ENCODE peak calls at places on chromosomes 12 and 14, in eight cellular contexts. Q, V, J, E, I, S, C and O are unnamed samples.

GRCh38 chr12:15597125-15597830 is 191.9 kb downstream of the EPS8 start:
- DNase-seq in Q (no peak), V (no peak), J (no peak), E (no peak), I (no peak), S (no peak), C (no peak), O (no peak)

GRCh38 chr12:89995870-89996269 is 287.2 kb upstream of the ATP2B1 start:
- DNase-seq in Q (no peak), V (no peak), J (no peak), E (no peak), I (no peak), S (no peak), C (no peak), O (no peak)

GRCh38 chr14:38197761-38198345 is 9.9 kb upstream of the SSTR1 start:
- DNase-seq in Q (no peak), V (no peak), J (no peak), E (no peak), I (no peak), S (no peak), C (no peak), O (no peak)

GRCh38 chr14:44490966-44491365 is 16.1 kb downstream of the FSCB start:
- DNase-seq in Q (no peak), V (no peak), J (no peak), E (no peak), I (no peak), S (no peak), C (no peak), O (no peak)

GRCh38 chr12:70365398-70365647 is 767 bp upstream of the KCNMB4 start:
- DNase-seq in Q (no peak), V (no peak), J (no peak), E (no peak), I (no peak), S (no peak), C (no peak), O (no peak)

GRCh38 chr12:64450711-64451486 is 1.0 kb upstream of the TBK1 start:
- DNase-seq in Q (no peak), V (peak), J (no peak), E (no peak), I (no peak), S (peak), C (no peak), O (no peak)

GRCh38 chr12:97142737-97143450 is 235.8 kb downstream of the NEDD1 start:
- DNase-seq in Q (no peak), V (no peak), J (no peak), E (no peak), I (no peak), S (no peak), C (no peak), O (no peak)

GRCh38 chr14:22781606-22782000 is 15.1 kb downstream of the OXA1L start:
- DNase-seq in Q (no peak), V (no peak), J (no peak), E (no peak), I (no peak), S (no peak), C (no peak), O (no peak)

GRCh38 chr12:1642513-1642912 is 13.5 kb downstream of the WNT5B start:
- DNase-seq in Q (no peak), V (peak), J (no peak), E (no peak), I (no peak), S (no peak), C (no peak), O (no peak)

GRCh38 chr12:52870361-52871290 is 21.8 kb upstream of the KRT78 start:
- DNase-seq in Q (no peak), V (peak), J (no peak), E (peak), I (peak), S (peak), C (peak), O (peak)

GRCh38 chr12:67069451-67070306 is 199.5 kb upstream of the CAND1 start:
- DNase-seq in Q (no peak), V (peak), J (no peak), E (peak), I (peak), S (peak), C (no peak), O (peak)

GRCh38 chr12:11762723-11763326 is 113.4 kb downstream of the ETV6 start:
- DNase-seq in Q (no peak), V (no peak), J (no peak), E (no peak), I (no peak), S (no peak), C (no peak), O (no peak)

GRCh38 chr14:76771432-76771980 is 10.2 kb downstream of the VASH1 start:
- DNase-seq in Q (peak), V (no peak), J (peak), E (no peak), I (no peak), S (peak), C (no peak), O (no peak)

GRCh38 chr14:50335989-50336391 is 23.9 kb downstream of the DMAC2L start:
- DNase-seq in Q (no peak), V (no peak), J (no peak), E (no peak), I (no peak), S (no peak), C (no peak), O (no peak)

GRCh38 chr14:103329421-103330347 is 4.4 kb upstream of the EIF5 start:
- DNase-seq in Q (no peak), V (peak), J (no peak), E (peak), I (peak), S (no peak), C (peak), O (peak)

GRCh38 chr12:51705450-51705849 is 114.4 kb downstream of the SCN8A start:
- DNase-seq in Q (no peak), V (no peak), J (no peak), E (no peak), I (no peak), S (no peak), C (no peak), O (no peak)

GRCh38 chr14:92600318-92601053 is 86.9 kb downstream of the RIN3 start:
- DNase-seq in Q (no peak), V (no peak), J (no peak), E (no peak), I (no peak), S (no peak), C (peak), O (no peak)

GRCh38 chr12:88855301-88855700 is 275.0 kb upstream of the KITLG start:
- DNase-seq in Q (no peak), V (no peak), J (no peak), E (no peak), I (no peak), S (no peak), C (no peak), O (no peak)

GRCh38 chr12:132094269-132094891 is 49.7 kb downstream of the DDX51 start:
- DNase-seq in Q (peak), V (no peak), J (no peak), E (no peak), I (no peak), S (no peak), C (no peak), O (no peak)

GRCh38 chr12:112985655-112986290 is 7.5 kb downstream of the OAS2 start:
- DNase-seq in Q (no peak), V (no peak), J (no peak), E (no peak), I (no peak), S (no peak), C (no peak), O (no peak)

DNA sequence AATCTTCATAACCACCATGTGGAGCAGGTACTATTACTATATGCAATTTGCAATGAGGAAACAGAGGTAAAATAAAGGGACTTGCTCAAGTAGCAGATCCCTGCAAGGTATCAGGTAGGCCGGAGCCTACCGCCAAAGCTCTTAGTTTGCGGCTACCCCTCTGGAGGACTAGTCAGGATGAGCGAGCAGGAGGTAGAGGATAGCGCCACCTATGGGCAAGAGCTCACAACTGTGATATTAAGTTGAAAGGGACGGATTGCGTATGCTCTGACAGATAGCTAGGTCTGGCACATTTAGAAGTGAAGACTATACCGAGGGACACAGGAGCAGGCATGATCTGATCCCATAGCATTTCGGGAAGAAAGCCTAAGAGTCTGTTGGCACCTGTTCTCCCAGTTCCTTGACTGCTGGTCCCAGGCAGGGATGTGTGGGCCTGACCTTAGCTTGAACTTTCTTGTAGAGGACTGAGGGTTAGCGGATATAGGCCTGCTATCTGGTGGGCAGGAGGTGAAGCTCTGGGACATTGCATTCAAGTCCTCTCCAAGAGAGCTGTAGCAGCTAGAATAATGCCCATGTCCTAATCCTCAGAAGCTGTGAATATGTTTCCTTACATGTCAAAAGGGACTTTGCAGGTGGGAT is 48.0 kb downstream of the SLC17A8 start:
- DNase-seq in Q (no peak), V (peak), J (no peak), E (peak), I (peak), S (peak), C (no peak), O (peak)
- TF ChIP-seq CTCF in Q (no peak), V (peak), J (no peak), E (no peak), I (peak), S (no peak), C (peak), O (no peak)

GRCh38 chr14:55532645-55533309 is 47.2 kb upstream of the KTN1 start:
- DNase-seq in Q (no peak), V (peak), J (no peak), E (no peak), I (no peak), S (no peak), C (no peak), O (no peak)
- TF ChIP-seq CTCF in Q (no peak), V (no peak), J (no peak), E (no peak), I (no peak), S (no peak), C (no peak), O (no peak)

DNA sequence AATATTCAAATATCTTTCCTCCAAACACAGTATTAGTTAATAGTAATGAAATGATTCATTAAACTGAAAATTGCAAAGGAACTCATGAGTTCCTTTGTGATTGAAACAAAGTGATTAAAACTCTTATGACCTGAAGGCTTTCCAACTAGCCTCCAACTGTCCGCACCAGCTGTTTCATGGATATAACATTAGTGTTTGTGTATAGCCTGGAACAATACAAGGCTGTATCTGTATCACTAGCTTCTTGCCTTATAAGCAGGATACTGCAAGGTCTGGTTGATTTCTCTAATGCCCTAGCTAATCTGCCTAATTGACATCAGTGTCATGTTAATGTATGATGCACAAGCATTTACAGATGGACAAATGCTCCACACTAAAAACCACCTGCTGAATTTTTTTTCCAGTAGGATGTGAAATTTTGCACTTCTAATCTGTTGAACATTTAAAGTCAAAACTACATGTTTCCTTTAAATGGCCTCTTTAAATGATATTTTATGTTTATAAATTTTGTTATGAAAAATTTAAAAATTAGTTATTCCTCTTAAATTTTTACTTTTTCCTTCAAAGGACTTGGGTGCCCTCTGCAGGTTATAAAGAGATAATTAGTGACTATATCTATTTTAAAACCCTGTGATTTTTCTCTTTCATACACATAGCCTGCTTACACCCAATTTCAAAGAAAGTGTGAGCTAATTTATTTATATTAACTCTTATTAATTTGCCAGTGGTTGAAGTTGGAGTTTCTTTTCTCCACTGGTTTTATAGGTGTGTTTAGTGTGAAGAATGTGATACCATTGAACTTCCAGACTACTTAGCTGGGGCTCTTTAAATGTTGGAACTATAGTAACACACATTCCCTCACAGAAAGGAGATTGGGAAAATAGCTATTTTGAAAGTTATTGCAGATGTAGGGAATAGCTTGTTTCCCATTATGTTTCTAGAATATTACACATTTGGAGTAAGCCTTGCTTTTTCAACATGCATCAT is 25.4 kb downstream of the AP5M1 start:
- DNase-seq in Q (no peak), V (peak), J (no peak), E (no peak), I (no peak), S (no peak), C (no peak), O (no peak)
- TF ChIP-seq CTCF in Q (no peak), V (peak), J (peak), E (no peak), I (peak), S (no peak), C (peak), O (peak)

DNA sequence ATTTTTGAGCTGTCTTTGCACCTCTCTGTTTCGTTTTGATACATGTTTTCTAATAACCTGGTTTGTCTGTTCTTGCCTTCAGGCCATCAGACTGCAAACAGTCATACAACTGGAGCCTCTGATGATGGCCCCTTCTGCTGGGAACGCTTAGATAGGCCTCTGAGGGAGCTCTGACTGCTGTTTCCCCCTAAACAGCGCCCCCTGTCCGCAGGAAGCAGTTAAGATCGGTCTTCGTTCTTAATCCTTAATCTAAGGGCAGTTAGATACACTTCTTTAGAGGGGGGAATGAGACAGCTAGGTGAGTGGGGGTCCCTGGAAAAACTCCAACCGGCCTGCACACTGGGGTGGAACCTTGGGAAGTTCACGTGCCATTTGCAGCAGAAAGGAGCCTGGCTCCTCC is 1338.8 kb upstream of the SEL1L start:
- DNase-seq in Q (no peak), V (no peak), J (no peak), E (no peak), I (no peak), S (no peak), C (no peak), O (no peak)
- TF ChIP-seq CTCF in Q (no peak), V (peak), J (no peak), E (no peak), I (peak), S (no peak), C (peak), O (no peak)

GRCh38 chr14:64444984-64445845 is 20.1 kb upstream of the AKAP5 start:
- DNase-seq in Q (no peak), V (peak), J (no peak), E (no peak), I (no peak), S (no peak), C (no peak), O (peak)
- TF ChIP-seq CTCF in Q (no peak), V (no peak), J (no peak), E (no peak), I (no peak), S (no peak), C (no peak), O (no peak)

GRCh38 chr12:3964404-3964803 is 91.2 kb upstream of the PARP11 start:
- DNase-seq in Q (no peak), V (no peak), J (no peak), E (no peak), I (no peak), S (no peak), C (no peak), O (no peak)
- TF ChIP-seq CTCF in Q (no peak), V (peak), J (peak), E (no peak), I (peak), S (no peak), C (no peak), O (no peak)

GRCh38 chr12:91100901-91101300 is 10.4 kb downstream of the LUM start:
- DNase-seq in Q (no peak), V (no peak), J (no peak), E (no peak), I (no peak), S (no peak), C (no peak), O (no peak)

GRCh38 chr12:91098942-91099341 is 12.4 kb downstream of the LUM start:
- DNase-seq in Q (no peak), V (peak), J (no peak), E (no peak), I (no peak), S (no peak), C (no peak), O (no peak)

GRCh38 chr12:91103101-91103500 is 8.2 kb downstream of the LUM start:
- DNase-seq in Q (no peak), V (no peak), J (no peak), E (no peak), I (no peak), S (no peak), C (no peak), O (no peak)

GRCh38 chr12:91099373-91099772 is 11.9 kb downstream of the LUM start:
- DNase-seq in Q (no peak), V (no peak), J (no peak), E (no peak), I (no peak), S (no peak), C (no peak), O (no peak)

GRCh38 chr12:91099836-91100235 is 11.5 kb downstream of the LUM start:
- DNase-seq in Q (no peak), V (no peak), J (no peak), E (no peak), I (no peak), S (no peak), C (no peak), O (no peak)
- TF ChIP-seq CTCF in Q (no peak), V (no peak), J (no peak), E (no peak), I (no peak), S (no peak), C (no peak), O (no peak)

DNA sequence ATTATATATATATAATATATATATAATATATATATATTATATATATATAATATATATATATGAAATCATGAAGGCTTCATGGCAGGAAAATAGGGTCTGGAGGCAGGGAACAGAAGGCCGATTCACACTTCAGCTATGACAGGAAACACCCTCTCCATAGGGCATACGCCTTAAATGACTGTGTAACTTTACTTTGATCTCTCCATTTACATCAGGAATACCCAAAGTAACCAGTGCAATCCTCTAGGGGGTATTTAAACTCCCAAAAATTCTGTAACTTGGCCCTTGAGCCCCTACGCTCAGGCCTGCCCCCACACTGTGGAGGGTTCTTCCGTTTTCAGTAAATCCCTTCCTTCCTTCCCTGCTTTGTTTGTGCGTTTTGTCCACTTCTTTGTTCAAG is 40.4 kb upstream of the PPP2R5C start:
- DNase-seq in Q (peak), V (no peak), J (peak), E (no peak), I (no peak), S (peak), C (no peak), O (no peak)
- TF ChIP-seq CTCF in Q (no peak), V (no peak), J (no peak), E (no peak), I (no peak), S (no peak), C (no peak), O (no peak)

DNA sequence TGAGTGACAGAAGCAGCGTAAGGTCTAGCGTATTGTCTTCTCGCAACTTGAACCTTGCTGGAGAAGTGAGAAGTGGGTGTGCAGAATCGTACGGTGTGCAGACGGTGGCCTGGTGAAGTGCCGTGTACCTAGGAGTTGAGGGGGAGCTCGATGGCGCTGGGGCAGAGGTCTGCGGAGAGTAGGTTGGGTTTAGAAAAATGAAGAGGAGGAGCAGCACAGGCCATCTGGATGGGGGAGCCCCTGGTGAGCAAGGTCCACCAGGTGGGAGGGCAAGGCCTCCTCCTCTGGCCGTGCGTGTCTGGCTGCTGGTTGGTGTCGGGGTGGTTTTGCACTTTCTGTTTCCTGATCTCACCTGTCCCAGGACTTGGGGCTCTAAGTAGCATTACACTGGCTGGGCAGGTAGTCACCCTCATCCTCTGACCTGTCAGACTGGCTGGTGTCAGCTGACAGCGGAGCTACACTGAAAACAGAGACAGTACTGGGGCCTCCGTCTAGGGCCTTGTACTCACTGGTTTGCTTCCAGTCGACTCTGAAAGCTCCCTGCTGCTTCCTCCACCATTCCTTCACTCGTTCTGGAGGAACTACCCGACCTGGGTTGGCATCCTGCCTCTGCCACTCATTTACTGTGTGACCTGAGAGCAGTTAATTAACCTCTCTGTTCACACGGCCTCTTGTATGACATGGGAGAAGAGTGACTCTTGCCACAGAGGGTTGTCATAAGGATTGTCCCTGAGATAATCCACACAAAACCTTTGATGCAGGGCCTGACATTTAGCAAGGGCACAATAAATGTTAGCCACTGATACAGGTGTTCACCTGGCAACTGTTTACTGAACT is 228.3 kb downstream of the SLC41A2 start:
- DNase-seq in Q (no peak), V (no peak), J (no peak), E (no peak), I (no peak), S (no peak), C (no peak), O (no peak)
- TF ChIP-seq CTCF in Q (no peak), V (no peak), J (no peak), E (no peak), I (no peak), S (no peak), C (no peak), O (no peak)

GRCh38 chr12:47752121-47752520 is 6.6 kb downstream of the RAPGEF3 start:
- DNase-seq in Q (no peak), V (no peak), J (no peak), E (no peak), I (no peak), S (no peak), C (no peak), O (no peak)
- TF ChIP-seq CTCF in Q (no peak), V (no peak), J (no peak), E (no peak), I (no peak), S (no peak), C (no peak), O (no peak)